ENCODE peak calls at places on chromosomes 11 and 22, in eight cellular contexts. Q is GM23248, E is HCT116, H is PC-9, T is hepatocyte, C is SK-N-SH, F is GM23338, Z is MM.1S. G is an unnamed sample.

GRCh38 chr11:27041141-27041869 is 690 bp downstream of the BBOX1 start:
- DNase-seq in E (no peak), Q (no peak), Z (no peak), F (no peak), C (no peak), T (no peak), H (no peak), G (no peak)

GRCh38 chr11:20453657-20454316 is 66.3 kb downstream of the PRMT3 start:
- DNase-seq in F (no peak), T (no peak), Q (no peak), C (peak; percentile 20), E (no peak), Z (no peak), H (no peak), G (no peak)

GRCh38 chr22:20290045-20290392 is 21.9 kb upstream of the RTN4R start:
- DNase-seq in C (no peak), T (no peak), Z (no peak), Q (no peak), E (no peak), F (no peak), H (no peak), G (no peak)

GRCh38 chr11:19868281-19868821 is 155.7 kb downstream of the NAV2 start:
- DNase-seq in Z (no peak), Q (peak; percentile 93), C (peak; percentile 31), H (peak; percentile 47), T (peak; percentile 34), E (no peak), F (peak; percentile 49), G (peak; percentile 33)

GRCh38 chr11:47607380-47607779 is 13.2 kb upstream of the C1QTNF4 start:
- DNase-seq in C (no peak), Q (peak; percentile 96), F (no peak), T (peak; percentile 34), Z (no peak), E (no peak), H (no peak), G (no peak)

GRCh38 chr11:2564008-2564530 is 119.3 kb downstream of the KCNQ1 start:
- DNase-seq in H (no peak), E (no peak), Z (no peak), Q (no peak), C (no peak), F (no peak), T (no peak), G (no peak)

GRCh38 chr11:44223261-44223660 is 86.7 kb downstream of the ALX4 start:
- DNase-seq in Z (no peak), C (no peak), H (no peak), F (no peak), E (no peak), T (no peak), Q (peak; percentile 83), G (peak; percentile 27)

GRCh38 chr11:123628936-123629683 is 25.3 kb downstream of the SCN3B start:
- DNase-seq in E (no peak), C (peak; percentile 74), H (no peak), T (peak; percentile 41), F (no peak), Z (no peak), Q (peak; percentile 80), G (peak; percentile 39)

GRCh38 chr11:132020001-132020400 is 649.6 kb downstream of the NTM start:
- DNase-seq in Q (no peak), E (no peak), T (no peak), F (no peak), H (no peak), C (no peak), Z (no peak), G (no peak)

GRCh38 chr22:42356547-42356946 is 75.7 kb downstream of the NFAM1 start:
- DNase-seq in Z (no peak), F (no peak), C (no peak), E (no peak), Q (no peak), T (no peak), H (no peak), G (no peak)

GRCh38 chr11:105937331-105937730 is 84.7 kb downstream of the MSANTD4 start:
- DNase-seq in Q (peak; percentile 14), Z (no peak), F (no peak), H (no peak), E (peak; percentile 23), T (no peak), C (no peak), G (peak; percentile 86)

GRCh38 chr11:33536178-33536577 is 164.4 kb downstream of the C11orf91 start:
- DNase-seq in C (no peak), F (no peak), T (no peak), H (no peak), Z (no peak), E (no peak), Q (no peak), G (no peak)
- H3K9me2 ChIP-seq in C (no peaks in the 10 kb centered on the region), F (no peaks in the 10 kb centered on the region), T (no peaks in the 10 kb centered on the region), H (no peaks in the 10 kb centered on the region), Z (no peaks in the 10 kb centered on the region), E (no peaks in the 10 kb centered on the region), Q (no peaks in the 10 kb centered on the region), G (no peaks in the 10 kb centered on the region)

GRCh38 chr22:46069518-46070214 is 80.7 kb upstream of the PPARA start:
- DNase-seq in T (no peak), E (peak; percentile 91), F (no peak), C (peak; percentile 78), Z (no peak), Q (peak; percentile 92), H (peak; percentile 89), G (peak; percentile 92)
- H3K27me3 ChIP-seq in T (peaks cover 66% of the 10 kb centered on the region), E (no peaks in the 10 kb centered on the region), F (peaks cover 58% of the 10 kb centered on the region), C (no peaks in the 10 kb centered on the region), Z (no peaks in the 10 kb centered on the region), Q (no peaks in the 10 kb centered on the region), H (no peaks in the 10 kb centered on the region), G (no peaks in the 10 kb centered on the region)

GRCh38 chr11:118606844-118607228 is 579 bp upstream of the PHLDB1 start:
- DNase-seq in T (no peak), Z (no peak), Q (no peak), E (no peak), C (no peak), H (no peak), F (no peak), G (no peak)

GRCh38 chr11:118606157-118606843 is 1.1 kb upstream of the PHLDB1 start:
- DNase-seq in C (no peak), E (no peak), H (no peak), T (no peak), Z (no peak), Q (no peak), F (peak; percentile 46), G (no peak)

GRCh38 chr11:118605116-118605867 is 2.1 kb upstream of the PHLDB1 start:
- DNase-seq in Q (peak; percentile 97), F (peak; percentile 67), C (peak; percentile 78), E (no peak), T (peak; percentile 86), Z (no peak), H (no peak), G (no peak)

GRCh38 chr11:118602331-118602730 is 5.1 kb upstream of the PHLDB1 start:
- DNase-seq in C (no peak), T (no peak), E (no peak), Z (no peak), Q (no peak), F (no peak), H (no peak), G (no peak)

GRCh38 chr11:118604566-118604965 is 2.8 kb upstream of the PHLDB1 start:
- DNase-seq in Z (no peak), F (no peak), Q (no peak), T (no peak), C (no peak), E (no peak), H (no peak), G (no peak)
- H3K4me3 ChIP-seq in Z (no peak overlapping the region), F (no peak overlapping the region), Q (peak overlapping the region; percentile 39), T (no peak overlapping the region), C (no peak overlapping the region), E (no peak overlapping the region), H (no peak overlapping the region), G (no peak overlapping the region)

GRCh38 chr11:130359419-130359818 is 44.7 kb upstream of the ZBTB44 start:
- DNase-seq in Z (no peak), H (no peak), T (no peak), Q (no peak), E (no peak), F (no peak), C (no peak), G (no peak)

GRCh38 chr11:130358398-130358797 is 43.7 kb upstream of the ZBTB44 start:
- DNase-seq in Z (no peak), C (no peak), T (no peak), H (no peak), E (no peak), Q (no peak), F (no peak), G (no peak)
- H3K9me2 ChIP-seq in Z (no peaks in the 10 kb centered on the region), C (no peaks in the 10 kb centered on the region), T (no peaks in the 10 kb centered on the region), H (no peaks in the 10 kb centered on the region), E (no peaks in the 10 kb centered on the region), Q (no peaks in the 10 kb centered on the region), F (no peaks in the 10 kb centered on the region), G (no peaks in the 10 kb centered on the region)

DNA sequence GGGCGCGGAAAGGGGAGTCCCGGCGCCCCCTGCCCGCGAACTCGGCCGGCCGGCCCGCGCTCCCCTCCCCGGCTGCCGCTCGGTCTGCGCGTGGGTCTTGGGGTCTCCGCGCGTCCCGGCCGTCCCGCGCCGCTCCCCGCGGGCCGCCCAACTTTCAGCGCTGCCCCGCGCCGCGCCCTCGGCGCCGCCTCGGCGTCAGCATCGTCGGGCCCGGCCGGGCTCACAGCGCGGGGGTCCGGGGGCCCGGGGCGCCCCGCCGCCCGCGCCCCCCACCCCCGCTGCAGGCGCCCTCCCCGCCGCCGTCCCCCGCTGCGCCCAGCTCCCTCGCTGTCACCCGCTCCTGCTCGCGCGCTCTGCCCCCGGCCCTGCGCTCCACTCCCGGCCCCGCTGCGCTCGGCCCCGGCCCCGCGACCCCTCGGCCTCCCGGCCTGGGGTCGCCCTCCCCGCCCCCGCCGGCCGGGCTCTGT is at the start of gene KCNJ4:
- DNase-seq in C (no peak), Z (no peak), F (no peak), E (no peak), H (no peak), Q (no peak), T (no peak), G (no peak)
- H3K27me3 ChIP-seq in C (no peaks in the 10 kb centered on the region), Z (peaks cover 77% of the 10 kb centered on the region), F (peaks cover 72% of the 10 kb centered on the region), E (no peaks in the 10 kb centered on the region), H (peaks cover 64% of the 10 kb centered on the region), Q (peaks cover 60% of the 10 kb centered on the region), T (peaks cover 43% of the 10 kb centered on the region), G (peaks cover 10% of the 10 kb centered on the region)

GRCh38 chr11:99548264-99548663 is 527.5 kb downstream of the CNTN5 start:
- DNase-seq in H (no peak), T (no peak), Q (no peak), C (no peak), Z (no peak), E (no peak), F (no peak), G (peak; percentile 10)
- H3K4me3 ChIP-seq in H (no peak overlapping the region), T (no peak overlapping the region), Q (no peak overlapping the region), C (peak overlapping the region; percentile 37), Z (no peak overlapping the region), E (no peak overlapping the region), F (no peak overlapping the region), G (no peak overlapping the region)

GRCh38 chr11:96186806-96187205 is 156.2 kb downstream of the MAML2 start:
- DNase-seq in Z (no peak), E (no peak), T (no peak), C (no peak), F (no peak), H (no peak), Q (peak; percentile 41), G (peak; percentile 75)
- H3K9me2 ChIP-seq in Z (no peaks in the 10 kb centered on the region), E (no peaks in the 10 kb centered on the region), T (no peaks in the 10 kb centered on the region), C (no peaks in the 10 kb centered on the region), F (no peaks in the 10 kb centered on the region), H (no peaks in the 10 kb centered on the region), Q (no peaks in the 10 kb centered on the region), G (no peaks in the 10 kb centered on the region)

GRCh38 chr11:102819491-102819890 is 21.5 kb upstream of the MMP1 start:
- DNase-seq in Z (peak; percentile 57), F (no peak), E (no peak), H (no peak), Q (no peak), T (no peak), C (no peak), G (no peak)
- H3K27me3 ChIP-seq in Z (no peaks in the 10 kb centered on the region), F (no peaks in the 10 kb centered on the region), E (no peaks in the 10 kb centered on the region), H (no peaks in the 10 kb centered on the region), Q (no peaks in the 10 kb centered on the region), T (no peaks in the 10 kb centered on the region), C (no peaks in the 10 kb centered on the region), G (no peaks in the 10 kb centered on the region)